ENCODE peak calls at places on chromosomes 3 and 15, in eight cellular contexts. One of them, this sample, is unnamed.

GRCh38 chr3:8506611-8507061 is 5.0 kb downstream of the LMCD1 start:
- DNase-seq in neural progenitor cell: no peak
- DNase-seq in esophagus squamous epithelium: no peak
- DNase-seq in tibial artery: no peak
- DNase-seq in mammary epithelial cell: no peak
- DNase-seq in aorta: no peak
- DNase-seq in CD8-positive, alpha-beta memory T cell: no peak
- DNase-seq in spleen: no peak
- DNase-seq in this sample: no peak

GRCh38 chr15:34986326-34987181 is 1.5 kb downstream of the ZNF770 start:
- DNase-seq in neural progenitor cell: no peak
- DNase-seq in esophagus squamous epithelium: no peak
- DNase-seq in tibial artery: no peak
- DNase-seq in mammary epithelial cell: no peak
- DNase-seq in aorta: no peak
- DNase-seq in CD8-positive, alpha-beta memory T cell: no peak
- DNase-seq in spleen: no peak
- DNase-seq in this sample: no peak

GRCh38 chr3:17745894-17746293 is 3.5 kb upstream of the TBC1D5 start:
- DNase-seq in neural progenitor cell: no peak
- DNase-seq in esophagus squamous epithelium: no peak
- DNase-seq in tibial artery: no peak
- DNase-seq in mammary epithelial cell: no peak
- DNase-seq in aorta: no peak
- DNase-seq in CD8-positive, alpha-beta memory T cell: no peak
- DNase-seq in spleen: no peak
- DNase-seq in this sample: no peak

GRCh38 chr3:183213941-183214612 is 39.0 kb upstream of the B3GNT5 start:
- DNase-seq in neural progenitor cell: no peak
- DNase-seq in esophagus squamous epithelium: no peak
- DNase-seq in tibial artery: no peak
- DNase-seq in mammary epithelial cell: no peak
- DNase-seq in aorta: no peak
- DNase-seq in CD8-positive, alpha-beta memory T cell: no peak
- DNase-seq in spleen: no peak
- DNase-seq in this sample: no peak

GRCh38 chr3:112610121-112610520 is 30.8 kb downstream of the CCDC80 start:
- DNase-seq in neural progenitor cell: no peak
- DNase-seq in esophagus squamous epithelium: no peak
- DNase-seq in tibial artery: no peak
- DNase-seq in mammary epithelial cell: no peak
- DNase-seq in aorta: no peak
- DNase-seq in CD8-positive, alpha-beta memory T cell: no peak
- DNase-seq in spleen: no peak
- DNase-seq in this sample: no peak

GRCh38 chr3:69182588-69183299 is 60.3 kb upstream of the LMOD3 start:
- DNase-seq in neural progenitor cell: no peak
- DNase-seq in esophagus squamous epithelium: no peak
- DNase-seq in tibial artery: no peak
- DNase-seq in mammary epithelial cell: peak; percentile 58
- DNase-seq in aorta: no peak
- DNase-seq in CD8-positive, alpha-beta memory T cell: no peak
- DNase-seq in spleen: no peak
- DNase-seq in this sample: no peak

GRCh38 chr15:83010709-83011270 is 649 bp downstream of the C15orf40 start:
- DNase-seq in neural progenitor cell: peak; percentile 77
- DNase-seq in esophagus squamous epithelium: no peak
- DNase-seq in tibial artery: peak; percentile 80
- DNase-seq in mammary epithelial cell: peak; percentile 60
- DNase-seq in aorta: peak; percentile 84
- DNase-seq in CD8-positive, alpha-beta memory T cell: peak; percentile 44
- DNase-seq in spleen: peak; percentile 87
- DNase-seq in this sample: peak; percentile 86

GRCh38 chr3:50442940-50443579 is 60.4 kb downstream of the CACNA2D2 start:
- DNase-seq in neural progenitor cell: no peak
- DNase-seq in esophagus squamous epithelium: no peak
- DNase-seq in tibial artery: no peak
- DNase-seq in mammary epithelial cell: no peak
- DNase-seq in aorta: no peak
- DNase-seq in CD8-positive, alpha-beta memory T cell: no peak
- DNase-seq in spleen: no peak
- DNase-seq in this sample: no peak

GRCh38 chr3:112687214-112687613 is 46.3 kb upstream of the CCDC80 start:
- DNase-seq in neural progenitor cell: peak; percentile 3
- DNase-seq in esophagus squamous epithelium: no peak
- DNase-seq in tibial artery: no peak
- DNase-seq in mammary epithelial cell: no peak
- DNase-seq in aorta: no peak
- DNase-seq in CD8-positive, alpha-beta memory T cell: no peak
- DNase-seq in spleen: no peak
- DNase-seq in this sample: no peak

GRCh38 chr3:31968927-31969418 is 12.1 kb downstream of the OSBPL10 start:
- DNase-seq in neural progenitor cell: peak; percentile 73
- DNase-seq in esophagus squamous epithelium: no peak
- DNase-seq in tibial artery: no peak
- DNase-seq in mammary epithelial cell: peak; percentile 97
- DNase-seq in aorta: no peak
- DNase-seq in CD8-positive, alpha-beta memory T cell: no peak
- DNase-seq in spleen: no peak
- DNase-seq in this sample: no peak

GRCh38 chr3:131216340-131216739 is 165.2 kb upstream of the NUDT16 start:
- DNase-seq in neural progenitor cell: no peak
- DNase-seq in esophagus squamous epithelium: no peak
- DNase-seq in tibial artery: no peak
- DNase-seq in mammary epithelial cell: no peak
- DNase-seq in aorta: no peak
- DNase-seq in CD8-positive, alpha-beta memory T cell: no peak
- DNase-seq in spleen: no peak
- DNase-seq in this sample: no peak

GRCh38 chr3:107421170-107421792 is 44.0 kb downstream of the CCDC54 start:
- DNase-seq in neural progenitor cell: peak; percentile 83
- DNase-seq in esophagus squamous epithelium: no peak
- DNase-seq in tibial artery: no peak
- DNase-seq in mammary epithelial cell: peak; percentile 66
- DNase-seq in aorta: no peak
- DNase-seq in CD8-positive, alpha-beta memory T cell: no peak
- DNase-seq in spleen: no peak
- DNase-seq in this sample: no peak

GRCh38 chr3:32292085-32292796 is 53.8 kb downstream of the CMTM8 start:
- DNase-seq in neural progenitor cell: no peak
- DNase-seq in esophagus squamous epithelium: no peak
- DNase-seq in tibial artery: no peak
- DNase-seq in mammary epithelial cell: no peak
- DNase-seq in aorta: no peak
- DNase-seq in CD8-positive, alpha-beta memory T cell: no peak
- DNase-seq in spleen: no peak
- DNase-seq in this sample: no peak

GRCh38 chr3:129277829-129278271 is 820 bp upstream of the HMCES start:
- DNase-seq in neural progenitor cell: peak; percentile 47
- DNase-seq in esophagus squamous epithelium: no peak
- DNase-seq in tibial artery: peak; percentile 62
- DNase-seq in mammary epithelial cell: no peak
- DNase-seq in aorta: no peak
- DNase-seq in CD8-positive, alpha-beta memory T cell: no peak
- DNase-seq in spleen: peak; percentile 79
- DNase-seq in this sample: no peak

GRCh38 chr3:171718493-171719205 is 91.6 kb downstream of the PLD1 start:
- DNase-seq in neural progenitor cell: no peak
- DNase-seq in esophagus squamous epithelium: no peak
- DNase-seq in tibial artery: no peak
- DNase-seq in mammary epithelial cell: no peak
- DNase-seq in aorta: no peak
- DNase-seq in CD8-positive, alpha-beta memory T cell: no peak
- DNase-seq in spleen: no peak
- DNase-seq in this sample: no peak
- H3K27ac ChIP-seq in neural progenitor cell: no peak overlapping the region
- H3K27ac ChIP-seq in esophagus squamous epithelium: no peak overlapping the region
- H3K27ac ChIP-seq in tibial artery: no peak overlapping the region
- H3K27ac ChIP-seq in mammary epithelial cell: no peak overlapping the region
- H3K27ac ChIP-seq in aorta: no peak overlapping the region
- H3K27ac ChIP-seq in CD8-positive, alpha-beta memory T cell: no peak overlapping the region
- H3K27ac ChIP-seq in spleen: no peak overlapping the region
- H3K27ac ChIP-seq in this sample: no peak overlapping the region

GRCh38 chr3:114745322-114746240 is 401.5 kb downstream of the ZBTB20 start:
- DNase-seq in neural progenitor cell: peak; percentile 4
- DNase-seq in esophagus squamous epithelium: no peak
- DNase-seq in tibial artery: no peak
- DNase-seq in mammary epithelial cell: peak; percentile 66
- DNase-seq in aorta: no peak
- DNase-seq in CD8-positive, alpha-beta memory T cell: no peak
- DNase-seq in spleen: no peak
- DNase-seq in this sample: no peak
- H3K4me3 ChIP-seq in neural progenitor cell: no peak overlapping the region
- H3K4me3 ChIP-seq in esophagus squamous epithelium: no peak overlapping the region
- H3K4me3 ChIP-seq in tibial artery: no peak overlapping the region
- H3K4me3 ChIP-seq in mammary epithelial cell: no peak overlapping the region
- H3K4me3 ChIP-seq in aorta: no peak overlapping the region
- H3K4me3 ChIP-seq in CD8-positive, alpha-beta memory T cell: no peak overlapping the region
- H3K4me3 ChIP-seq in spleen: no peak overlapping the region
- H3K4me3 ChIP-seq in this sample: no peak overlapping the region

DNA sequence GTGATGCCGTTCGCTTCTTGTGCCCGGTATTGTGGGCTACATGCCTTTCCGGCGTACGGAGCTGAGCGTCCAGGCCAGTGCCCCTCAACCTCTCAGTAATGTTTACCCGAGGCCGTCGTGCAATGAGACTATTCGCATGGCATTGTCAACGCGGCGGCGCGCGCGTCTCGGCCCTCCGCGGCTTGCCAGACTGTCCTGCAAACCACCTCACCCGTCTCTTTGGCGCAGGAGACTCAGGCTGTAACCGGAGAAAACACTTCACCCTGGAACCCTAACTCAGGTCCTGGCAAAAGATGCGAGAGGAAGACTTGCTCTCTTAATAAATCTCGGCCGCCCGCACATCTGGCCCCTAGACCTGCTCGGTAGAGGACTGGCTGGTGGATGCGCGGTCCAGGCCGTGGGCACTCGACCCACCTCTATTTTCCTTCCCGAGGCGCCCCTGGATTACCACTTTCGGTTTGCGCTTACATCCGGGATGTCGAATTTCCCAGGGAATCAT is 71.6 kb upstream of the POLG start:
- DNase-seq in neural progenitor cell: peak; percentile 30
- DNase-seq in esophagus squamous epithelium: no peak
- DNase-seq in tibial artery: no peak
- DNase-seq in mammary epithelial cell: no peak
- DNase-seq in aorta: no peak
- DNase-seq in CD8-positive, alpha-beta memory T cell: no peak
- DNase-seq in spleen: no peak
- DNase-seq in this sample: no peak
- H3K27me3 ChIP-seq in neural progenitor cell: peaks cover 100% of the 10 kb centered on the region
- H3K27me3 ChIP-seq in esophagus squamous epithelium: peaks cover 54% of the 10 kb centered on the region
- H3K27me3 ChIP-seq in tibial artery: peaks cover 100% of the 10 kb centered on the region
- H3K27me3 ChIP-seq in mammary epithelial cell: peaks cover 67% of the 10 kb centered on the region
- H3K27me3 ChIP-seq in aorta: no peaks in the 10 kb centered on the region
- H3K27me3 ChIP-seq in CD8-positive, alpha-beta memory T cell: peaks cover 88% of the 10 kb centered on the region
- H3K27me3 ChIP-seq in spleen: peaks cover 22% of the 10 kb centered on the region
- H3K27me3 ChIP-seq in this sample: no peaks in the 10 kb centered on the region

GRCh38 chr3:13009132-13009945 is 63.9 kb downstream of the IQSEC1 start:
- DNase-seq in neural progenitor cell: no peak
- DNase-seq in esophagus squamous epithelium: no peak
- DNase-seq in tibial artery: peak; percentile 84
- DNase-seq in mammary epithelial cell: no peak
- DNase-seq in aorta: peak; percentile 91
- DNase-seq in CD8-positive, alpha-beta memory T cell: peak; percentile 39
- DNase-seq in spleen: peak; percentile 96
- DNase-seq in this sample: no peak
- H3K27ac ChIP-seq in neural progenitor cell: no peak overlapping the region
- H3K27ac ChIP-seq in esophagus squamous epithelium: peak overlapping the region; percentile 45
- H3K27ac ChIP-seq in tibial artery: no peak overlapping the region
- H3K27ac ChIP-seq in mammary epithelial cell: no peak overlapping the region
- H3K27ac ChIP-seq in aorta: no peak overlapping the region
- H3K27ac ChIP-seq in CD8-positive, alpha-beta memory T cell: peak overlapping the region; percentile 68
- H3K27ac ChIP-seq in spleen: peak overlapping the region; percentile 93
- H3K27ac ChIP-seq in this sample: no peak overlapping the region

DNA sequence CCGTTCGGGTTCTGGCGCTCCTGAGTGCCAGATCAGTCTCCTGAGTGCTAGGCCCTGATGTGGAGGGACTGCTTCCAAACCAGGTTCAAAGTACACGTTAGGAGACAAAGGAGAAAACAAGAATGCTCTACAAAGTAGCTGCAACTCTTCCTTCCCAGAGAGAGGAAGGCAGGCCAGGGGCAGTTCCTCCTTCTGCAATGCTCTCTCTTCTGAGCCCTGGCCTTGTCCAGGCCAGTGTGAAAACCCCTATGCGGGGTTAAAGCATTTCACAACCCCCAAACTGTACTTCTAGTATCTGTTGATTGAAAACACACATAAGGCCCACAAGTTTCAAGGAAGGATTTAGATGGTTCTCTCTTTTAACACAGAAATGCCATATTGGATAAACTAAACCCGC is 9.7 kb upstream of the CALML4 start:
- DNase-seq in neural progenitor cell: no peak
- DNase-seq in esophagus squamous epithelium: no peak
- DNase-seq in tibial artery: peak; percentile 53
- DNase-seq in mammary epithelial cell: no peak
- DNase-seq in aorta: peak; percentile 23
- DNase-seq in CD8-positive, alpha-beta memory T cell: no peak
- DNase-seq in spleen: peak; percentile 35
- DNase-seq in this sample: no peak
- H3K4me3 ChIP-seq in neural progenitor cell: no peak overlapping the region
- H3K4me3 ChIP-seq in esophagus squamous epithelium: no peak overlapping the region
- H3K4me3 ChIP-seq in tibial artery: no peak overlapping the region
- H3K4me3 ChIP-seq in mammary epithelial cell: no peak overlapping the region
- H3K4me3 ChIP-seq in aorta: no peak overlapping the region
- H3K4me3 ChIP-seq in CD8-positive, alpha-beta memory T cell: no peak overlapping the region
- H3K4me3 ChIP-seq in spleen: no peak overlapping the region
- H3K4me3 ChIP-seq in this sample: no peak overlapping the region

GRCh38 chr3:181725830-181726229 is 14.1 kb downstream of the SOX2 start:
- DNase-seq in neural progenitor cell: peak; percentile 86
- DNase-seq in esophagus squamous epithelium: no peak
- DNase-seq in tibial artery: no peak
- DNase-seq in mammary epithelial cell: no peak
- DNase-seq in aorta: no peak
- DNase-seq in CD8-positive, alpha-beta memory T cell: no peak
- DNase-seq in spleen: no peak
- DNase-seq in this sample: no peak

GRCh38 chr3:181725033-181725775 is 13.5 kb downstream of the SOX2 start:
- DNase-seq in neural progenitor cell: peak; percentile 64
- DNase-seq in esophagus squamous epithelium: no peak
- DNase-seq in tibial artery: no peak
- DNase-seq in mammary epithelial cell: no peak
- DNase-seq in aorta: no peak
- DNase-seq in CD8-positive, alpha-beta memory T cell: no peak
- DNase-seq in spleen: no peak
- DNase-seq in this sample: no peak

GRCh38 chr3:181723064-181723463 is 11.3 kb downstream of the SOX2 start:
- DNase-seq in neural progenitor cell: no peak
- DNase-seq in esophagus squamous epithelium: no peak
- DNase-seq in tibial artery: no peak
- DNase-seq in mammary epithelial cell: no peak
- DNase-seq in aorta: no peak
- DNase-seq in CD8-positive, alpha-beta memory T cell: no peak
- DNase-seq in spleen: no peak
- DNase-seq in this sample: no peak

GRCh38 chr3:181723568-181724431 is 12.1 kb downstream of the SOX2 start:
- DNase-seq in neural progenitor cell: no peak
- DNase-seq in esophagus squamous epithelium: no peak
- DNase-seq in tibial artery: no peak
- DNase-seq in mammary epithelial cell: no peak
- DNase-seq in aorta: no peak
- DNase-seq in CD8-positive, alpha-beta memory T cell: no peak
- DNase-seq in spleen: no peak
- DNase-seq in this sample: no peak

DNA sequence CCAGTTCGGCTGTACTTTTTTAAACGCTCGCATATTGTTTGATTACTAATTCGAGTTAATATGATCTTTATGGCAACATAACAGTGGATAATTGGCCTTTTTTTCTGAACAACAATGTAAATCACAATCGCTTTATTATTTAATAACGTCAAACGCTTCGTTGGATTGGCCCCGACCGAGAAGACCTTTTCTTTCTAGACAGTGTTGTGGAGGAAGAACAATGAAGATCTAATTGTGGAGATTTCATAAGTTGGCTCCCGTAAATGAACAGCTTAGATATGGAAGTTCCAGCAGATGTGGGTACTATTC is 12.7 kb downstream of the SOX2 start:
- DNase-seq in neural progenitor cell: no peak
- DNase-seq in esophagus squamous epithelium: no peak
- DNase-seq in tibial artery: no peak
- DNase-seq in mammary epithelial cell: no peak
- DNase-seq in aorta: no peak
- DNase-seq in CD8-positive, alpha-beta memory T cell: no peak
- DNase-seq in spleen: no peak
- DNase-seq in this sample: no peak
- H3K27me3 ChIP-seq in neural progenitor cell: no peaks in the 10 kb centered on the region
- H3K27me3 ChIP-seq in esophagus squamous epithelium: peaks cover 35% of the 10 kb centered on the region
- H3K27me3 ChIP-seq in tibial artery: peaks cover 100% of the 10 kb centered on the region
- H3K27me3 ChIP-seq in mammary epithelial cell: peaks cover 93% of the 10 kb centered on the region
- H3K27me3 ChIP-seq in aorta: no peaks in the 10 kb centered on the region
- H3K27me3 ChIP-seq in CD8-positive, alpha-beta memory T cell: peaks cover 85% of the 10 kb centered on the region
- H3K27me3 ChIP-seq in spleen: peaks cover 7% of the 10 kb centered on the region
- H3K27me3 ChIP-seq in this sample: peaks cover 99% of the 10 kb centered on the region